ENCODE peak calls at places on chromosomes 6 and 20, in nine cellular contexts. One of them, this sample, is unnamed.

GRCh38 chr6:51139841-51140462 is 321.3 kb downstream of the TFAP2B start:
- DNase-seq in CD8-positive, alpha-beta T cell: no peak
- DNase-seq in LHCN-M2: no peak
- DNase-seq in CD8-positive, alpha-beta memory T cell: no peak
- DNase-seq in IMR-90: no peak
- DNase-seq in retina: no peak
- DNase-seq in CD4-positive, alpha-beta T cell: no peak
- DNase-seq in T-helper 1 cell: no peak
- DNase-seq in HS-5: no peak
- DNase-seq in this sample: no peak

GRCh38 chr20:35718972-35719635 is 19.9 kb downstream of the ROMO1 start:
- DNase-seq in CD8-positive, alpha-beta T cell: no peak
- DNase-seq in LHCN-M2: no peak
- DNase-seq in CD8-positive, alpha-beta memory T cell: no peak
- DNase-seq in IMR-90: no peak
- DNase-seq in retina: no peak
- DNase-seq in CD4-positive, alpha-beta T cell: no peak
- DNase-seq in T-helper 1 cell: no peak
- DNase-seq in HS-5: no peak
- DNase-seq in this sample: no peak

GRCh38 chr6:42175860-42176259 is 2.7 kb downstream of the GUCA1A start:
- DNase-seq in CD8-positive, alpha-beta T cell: no peak
- DNase-seq in LHCN-M2: no peak
- DNase-seq in CD8-positive, alpha-beta memory T cell: no peak
- DNase-seq in IMR-90: no peak
- DNase-seq in retina: no peak
- DNase-seq in CD4-positive, alpha-beta T cell: no peak
- DNase-seq in T-helper 1 cell: no peak
- DNase-seq in HS-5: no peak
- DNase-seq in this sample: no peak

GRCh38 chr6:169167581-169168301 is 85.9 kb downstream of the THBS2 start:
- DNase-seq in CD8-positive, alpha-beta T cell: peak
- DNase-seq in LHCN-M2: peak
- DNase-seq in CD8-positive, alpha-beta memory T cell: no peak
- DNase-seq in IMR-90: peak
- DNase-seq in retina: no peak
- DNase-seq in CD4-positive, alpha-beta T cell: no peak
- DNase-seq in T-helper 1 cell: no peak
- DNase-seq in HS-5: no peak
- DNase-seq in this sample: no peak

GRCh38 chr6:144033816-144034540 is 25.9 kb upstream of the PLAGL1 start:
- DNase-seq in CD8-positive, alpha-beta T cell: no peak
- DNase-seq in LHCN-M2: peak
- DNase-seq in CD8-positive, alpha-beta memory T cell: no peak
- DNase-seq in IMR-90: peak
- DNase-seq in retina: no peak
- DNase-seq in CD4-positive, alpha-beta T cell: no peak
- DNase-seq in T-helper 1 cell: no peak
- DNase-seq in HS-5: no peak
- DNase-seq in this sample: no peak

GRCh38 chr6:5592911-5593519 is 331.7 kb downstream of the FARS2 start:
- DNase-seq in CD8-positive, alpha-beta T cell: no peak
- DNase-seq in LHCN-M2: no peak
- DNase-seq in CD8-positive, alpha-beta memory T cell: no peak
- DNase-seq in IMR-90: no peak
- DNase-seq in retina: peak
- DNase-seq in CD4-positive, alpha-beta T cell: no peak
- DNase-seq in T-helper 1 cell: no peak
- DNase-seq in HS-5: no peak
- DNase-seq in this sample: no peak

GRCh38 chr20:25148181-25148981 is 47.1 kb upstream of the ENTPD6 start:
- DNase-seq in CD8-positive, alpha-beta T cell: peak
- DNase-seq in LHCN-M2: peak
- DNase-seq in CD8-positive, alpha-beta memory T cell: peak
- DNase-seq in IMR-90: peak
- DNase-seq in retina: peak
- DNase-seq in CD4-positive, alpha-beta T cell: peak
- DNase-seq in T-helper 1 cell: peak
- DNase-seq in HS-5: no peak
- DNase-seq in this sample: peak

GRCh38 chr6:6960571-6961251 is 147.1 kb upstream of the RREB1 start:
- DNase-seq in CD8-positive, alpha-beta T cell: no peak
- DNase-seq in LHCN-M2: no peak
- DNase-seq in CD8-positive, alpha-beta memory T cell: no peak
- DNase-seq in IMR-90: no peak
- DNase-seq in retina: no peak
- DNase-seq in CD4-positive, alpha-beta T cell: no peak
- DNase-seq in T-helper 1 cell: no peak
- DNase-seq in HS-5: no peak
- DNase-seq in this sample: no peak

GRCh38 chr6:113361014-113361645 is 496.0 kb upstream of the MARCKS start:
- DNase-seq in CD8-positive, alpha-beta T cell: no peak
- DNase-seq in LHCN-M2: peak
- DNase-seq in CD8-positive, alpha-beta memory T cell: no peak
- DNase-seq in IMR-90: peak
- DNase-seq in retina: no peak
- DNase-seq in CD4-positive, alpha-beta T cell: no peak
- DNase-seq in T-helper 1 cell: no peak
- DNase-seq in HS-5: peak
- DNase-seq in this sample: no peak

GRCh38 chr20:15395457-15395856 is 1058.0 kb upstream of the FLRT3 start:
- DNase-seq in CD8-positive, alpha-beta T cell: no peak
- DNase-seq in LHCN-M2: no peak
- DNase-seq in CD8-positive, alpha-beta memory T cell: no peak
- DNase-seq in IMR-90: no peak
- DNase-seq in retina: no peak
- DNase-seq in CD4-positive, alpha-beta T cell: no peak
- DNase-seq in T-helper 1 cell: no peak
- DNase-seq in HS-5: no peak
- DNase-seq in this sample: no peak

GRCh38 chr6:56514395-56514794 is 128.3 kb downstream of the DST start:
- DNase-seq in CD8-positive, alpha-beta T cell: no peak
- DNase-seq in LHCN-M2: peak
- DNase-seq in CD8-positive, alpha-beta memory T cell: no peak
- DNase-seq in IMR-90: peak
- DNase-seq in retina: no peak
- DNase-seq in CD4-positive, alpha-beta T cell: no peak
- DNase-seq in T-helper 1 cell: no peak
- DNase-seq in HS-5: no peak
- DNase-seq in this sample: no peak

GRCh38 chr6:80535914-80536565 is 429.6 kb downstream of the BCKDHB start:
- DNase-seq in CD8-positive, alpha-beta T cell: no peak
- DNase-seq in LHCN-M2: peak
- DNase-seq in CD8-positive, alpha-beta memory T cell: no peak
- DNase-seq in IMR-90: peak
- DNase-seq in retina: no peak
- DNase-seq in CD4-positive, alpha-beta T cell: no peak
- DNase-seq in T-helper 1 cell: no peak
- DNase-seq in HS-5: no peak
- DNase-seq in this sample: no peak

GRCh38 chr20:36099106-36099505 is 55.4 kb upstream of the EPB41L1 start:
- DNase-seq in CD8-positive, alpha-beta T cell: no peak
- DNase-seq in LHCN-M2: no peak
- DNase-seq in CD8-positive, alpha-beta memory T cell: no peak
- DNase-seq in IMR-90: no peak
- DNase-seq in retina: no peak
- DNase-seq in CD4-positive, alpha-beta T cell: no peak
- DNase-seq in T-helper 1 cell: no peak
- DNase-seq in HS-5: no peak
- DNase-seq in this sample: no peak

GRCh38 chr20:653590-654426 is 808 bp upstream of the SRXN1 start:
- DNase-seq in CD8-positive, alpha-beta T cell: no peak
- DNase-seq in LHCN-M2: no peak
- DNase-seq in CD8-positive, alpha-beta memory T cell: no peak
- DNase-seq in IMR-90: no peak
- DNase-seq in retina: no peak
- DNase-seq in CD4-positive, alpha-beta T cell: no peak
- DNase-seq in T-helper 1 cell: no peak
- DNase-seq in HS-5: no peak
- DNase-seq in this sample: no peak

GRCh38 chr6:144202879-144203468 is 52.7 kb downstream of the STX11 start:
- DNase-seq in CD8-positive, alpha-beta T cell: no peak
- DNase-seq in LHCN-M2: no peak
- DNase-seq in CD8-positive, alpha-beta memory T cell: no peak
- DNase-seq in IMR-90: no peak
- DNase-seq in retina: no peak
- DNase-seq in CD4-positive, alpha-beta T cell: no peak
- DNase-seq in T-helper 1 cell: no peak
- DNase-seq in HS-5: no peak
- DNase-seq in this sample: no peak

GRCh38 chr6:72968704-72969103 is 256.6 kb downstream of the KHDC1L start:
- DNase-seq in CD8-positive, alpha-beta T cell: no peak
- DNase-seq in LHCN-M2: peak
- DNase-seq in CD8-positive, alpha-beta memory T cell: no peak
- DNase-seq in IMR-90: peak
- DNase-seq in retina: no peak
- DNase-seq in CD4-positive, alpha-beta T cell: no peak
- DNase-seq in T-helper 1 cell: no peak
- DNase-seq in HS-5: peak
- DNase-seq in this sample: no peak

GRCh38 chr6:110874880-110875547 is 429 bp downstream of the AMD1 start:
- DNase-seq in CD8-positive, alpha-beta T cell: peak
- DNase-seq in LHCN-M2: no peak
- DNase-seq in CD8-positive, alpha-beta memory T cell: no peak
- DNase-seq in IMR-90: no peak
- DNase-seq in retina: peak
- DNase-seq in CD4-positive, alpha-beta T cell: peak
- DNase-seq in T-helper 1 cell: no peak
- DNase-seq in HS-5: no peak
- DNase-seq in this sample: peak

GRCh38 chr6:22112490-22112889 is 184.3 kb downstream of the PRL start:
- DNase-seq in CD8-positive, alpha-beta T cell: no peak
- DNase-seq in LHCN-M2: no peak
- DNase-seq in CD8-positive, alpha-beta memory T cell: no peak
- DNase-seq in IMR-90: peak
- DNase-seq in retina: no peak
- DNase-seq in CD4-positive, alpha-beta T cell: no peak
- DNase-seq in T-helper 1 cell: no peak
- DNase-seq in HS-5: no peak
- DNase-seq in this sample: no peak

GRCh38 chr20:2331092-2331491 is 35.3 kb downstream of the TGM3 start:
- DNase-seq in CD8-positive, alpha-beta T cell: no peak
- DNase-seq in LHCN-M2: no peak
- DNase-seq in CD8-positive, alpha-beta memory T cell: no peak
- DNase-seq in IMR-90: no peak
- DNase-seq in retina: no peak
- DNase-seq in CD4-positive, alpha-beta T cell: no peak
- DNase-seq in T-helper 1 cell: no peak
- DNase-seq in HS-5: no peak
- DNase-seq in this sample: no peak

GRCh38 chr20:19726126-19726525 is 31.9 kb upstream of the RIN2 start:
- DNase-seq in CD8-positive, alpha-beta T cell: no peak
- DNase-seq in LHCN-M2: peak
- DNase-seq in CD8-positive, alpha-beta memory T cell: no peak
- DNase-seq in IMR-90: peak
- DNase-seq in retina: no peak
- DNase-seq in CD4-positive, alpha-beta T cell: no peak
- DNase-seq in T-helper 1 cell: no peak
- DNase-seq in HS-5: peak
- DNase-seq in this sample: no peak

GRCh38 chr6:41935685-41936072 is 5.9 kb downstream of the CCND3 start:
- DNase-seq in CD8-positive, alpha-beta T cell: no peak
- DNase-seq in LHCN-M2: no peak
- DNase-seq in CD8-positive, alpha-beta memory T cell: no peak
- DNase-seq in IMR-90: no peak
- DNase-seq in retina: peak
- DNase-seq in CD4-positive, alpha-beta T cell: no peak
- DNase-seq in T-helper 1 cell: no peak
- DNase-seq in HS-5: no peak
- DNase-seq in this sample: no peak

GRCh38 chr6:128632131-128632530 is 111.7 kb upstream of the PTPRK start:
- DNase-seq in CD8-positive, alpha-beta T cell: no peak
- DNase-seq in LHCN-M2: no peak
- DNase-seq in CD8-positive, alpha-beta memory T cell: no peak
- DNase-seq in IMR-90: peak
- DNase-seq in retina: no peak
- DNase-seq in CD4-positive, alpha-beta T cell: no peak
- DNase-seq in T-helper 1 cell: no peak
- DNase-seq in HS-5: no peak
- DNase-seq in this sample: no peak

GRCh38 chr6:37700266-37700973 is 2.7 kb upstream of the MDGA1 start:
- DNase-seq in CD8-positive, alpha-beta T cell: no peak
- DNase-seq in LHCN-M2: no peak
- DNase-seq in CD8-positive, alpha-beta memory T cell: no peak
- DNase-seq in IMR-90: no peak
- DNase-seq in retina: no peak
- DNase-seq in CD4-positive, alpha-beta T cell: no peak
- DNase-seq in T-helper 1 cell: no peak
- DNase-seq in HS-5: no peak
- DNase-seq in this sample: no peak

GRCh38 chr6:170522565-170523183 is 30.4 kb downstream of the PSMB1 start:
- DNase-seq in CD8-positive, alpha-beta T cell: no peak
- DNase-seq in LHCN-M2: peak
- DNase-seq in CD8-positive, alpha-beta memory T cell: no peak
- DNase-seq in IMR-90: peak
- DNase-seq in retina: no peak
- DNase-seq in CD4-positive, alpha-beta T cell: no peak
- DNase-seq in T-helper 1 cell: no peak
- DNase-seq in HS-5: no peak
- DNase-seq in this sample: no peak

GRCh38 chr6:131199568-131200272 is 64.5 kb downstream of the AKAP7 start:
- DNase-seq in CD8-positive, alpha-beta T cell: peak
- DNase-seq in LHCN-M2: peak
- DNase-seq in CD8-positive, alpha-beta memory T cell: peak
- DNase-seq in IMR-90: peak
- DNase-seq in retina: peak
- DNase-seq in CD4-positive, alpha-beta T cell: peak
- DNase-seq in T-helper 1 cell: peak
- DNase-seq in HS-5: no peak
- DNase-seq in this sample: peak

GRCh38 chr6:112199001-112199403 is 55.4 kb downstream of the LAMA4 start:
- DNase-seq in CD8-positive, alpha-beta T cell: no peak
- DNase-seq in LHCN-M2: no peak
- DNase-seq in CD8-positive, alpha-beta memory T cell: no peak
- DNase-seq in IMR-90: no peak
- DNase-seq in retina: no peak
- DNase-seq in CD4-positive, alpha-beta T cell: no peak
- DNase-seq in T-helper 1 cell: no peak
- DNase-seq in HS-5: no peak
- DNase-seq in this sample: no peak

GRCh38 chr6:33312361-33313104 is 1.3 kb downstream of the TAPBP start:
- DNase-seq in CD8-positive, alpha-beta T cell: peak
- DNase-seq in LHCN-M2: peak
- DNase-seq in CD8-positive, alpha-beta memory T cell: peak
- DNase-seq in IMR-90: peak
- DNase-seq in retina: no peak
- DNase-seq in CD4-positive, alpha-beta T cell: peak
- DNase-seq in T-helper 1 cell: peak
- DNase-seq in HS-5: no peak
- DNase-seq in this sample: peak

GRCh38 chr6:32825966-32826365 is 9.2 kb upstream of the HLA-DOB start:
- DNase-seq in CD8-positive, alpha-beta T cell: no peak
- DNase-seq in LHCN-M2: peak
- DNase-seq in CD8-positive, alpha-beta memory T cell: no peak
- DNase-seq in IMR-90: peak
- DNase-seq in retina: no peak
- DNase-seq in CD4-positive, alpha-beta T cell: no peak
- DNase-seq in T-helper 1 cell: no peak
- DNase-seq in HS-5: peak
- DNase-seq in this sample: no peak

GRCh38 chr6:87407531-87407895 is 259 bp upstream of the CFAP206 start:
- DNase-seq in CD8-positive, alpha-beta T cell: no peak
- DNase-seq in LHCN-M2: no peak
- DNase-seq in CD8-positive, alpha-beta memory T cell: no peak
- DNase-seq in IMR-90: peak
- DNase-seq in retina: no peak
- DNase-seq in CD4-positive, alpha-beta T cell: no peak
- DNase-seq in T-helper 1 cell: no peak
- DNase-seq in HS-5: peak
- DNase-seq in this sample: peak

GRCh38 chr6:156779206-156780116 is 2.3 kb downstream of the ARID1B start:
- DNase-seq in CD8-positive, alpha-beta T cell: peak
- DNase-seq in LHCN-M2: no peak
- DNase-seq in CD8-positive, alpha-beta memory T cell: peak
- DNase-seq in IMR-90: no peak
- DNase-seq in retina: peak
- DNase-seq in CD4-positive, alpha-beta T cell: peak
- DNase-seq in T-helper 1 cell: peak
- DNase-seq in HS-5: no peak
- DNase-seq in this sample: peak

GRCh38 chr20:6954219-6954618 is 186.7 kb downstream of the BMP2 start:
- DNase-seq in CD8-positive, alpha-beta T cell: no peak
- DNase-seq in LHCN-M2: no peak
- DNase-seq in CD8-positive, alpha-beta memory T cell: no peak
- DNase-seq in IMR-90: no peak
- DNase-seq in retina: no peak
- DNase-seq in CD4-positive, alpha-beta T cell: no peak
- DNase-seq in T-helper 1 cell: no peak
- DNase-seq in HS-5: no peak
- DNase-seq in this sample: no peak